ENCODE peak calls at places on chromosome 15, in five cellular contexts. Z is GM23338, T is Karpas-422, R is IMR-90, N is endothelial cell of umbilical vein. M is an unnamed sample. For H3K4me1, the result is how much of the 10 kb centered on the place peaks cover.

GRCh38 chr15:62912808-62913207 is 129.7 kb upstream of the TPM1 start:
- DNase-seq in Z (peak), T (no peak), R (no peak), N (no peak), M (no peak)

GRCh38 chr15:51229907-51230328 is 108.5 kb downstream of the CYP19A1 start:
- DNase-seq in Z (peak), T (peak), R (peak), N (peak), M (peak)

GRCh38 chr15:90648137-90649070 is 68.7 kb upstream of the BLM start:
- DNase-seq in Z (peak), T (peak), R (peak), N (peak), M (peak)

GRCh38 chr15:44295909-44296420 is 7.4 kb downstream of the GOLM2 start:
- DNase-seq in Z (no peak), T (peak), R (peak), N (no peak), M (no peak)

GRCh38 chr15:33007295-33007855 is 187.1 kb downstream of the FMN1 start:
- DNase-seq in Z (peak), T (no peak), R (peak), N (peak), M (peak)

GRCh38 chr15:41775651-41776050 is 1.4 kb downstream of the MAPKBP1 start:
- DNase-seq in Z (no peak), T (peak), R (no peak), N (no peak), M (no peak)

GRCh38 chr15:48032911-48033310 is 87.9 kb upstream of the SLC24A5 start:
- DNase-seq in Z (no peak), T (no peak), R (no peak), N (no peak), M (no peak)

GRCh38 chr15:66878761-66879160 is 176.7 kb downstream of the SMAD6 start:
- DNase-seq in Z (no peak), T (peak), R (no peak), N (no peak), M (no peak)

GRCh38 chr15:56732135-56732880 is 1.0 kb downstream of the ZNF280D start:
- DNase-seq in Z (peak), T (peak), R (peak), N (peak), M (no peak)

GRCh38 chr15:67149068-67149841 is 83.9 kb downstream of the SMAD3 start:
- DNase-seq in Z (peak), T (no peak), R (no peak), N (no peak), M (peak)

GRCh38 chr15:61173899-61174689 is 55.0 kb downstream of the RORA start:
- DNase-seq in Z (peak), T (no peak), R (no peak), N (peak), M (no peak)

GRCh38 chr15:39828374-39828931 is 45.8 kb upstream of the FSIP1 start:
- DNase-seq in Z (no peak), T (no peak), R (peak), N (peak), M (peak)

GRCh38 chr15:51046799-51047449 is 47.8 kb downstream of the TNFAIP8L3 start:
- DNase-seq in Z (no peak), T (no peak), R (peak), N (peak), M (no peak)

DNA sequence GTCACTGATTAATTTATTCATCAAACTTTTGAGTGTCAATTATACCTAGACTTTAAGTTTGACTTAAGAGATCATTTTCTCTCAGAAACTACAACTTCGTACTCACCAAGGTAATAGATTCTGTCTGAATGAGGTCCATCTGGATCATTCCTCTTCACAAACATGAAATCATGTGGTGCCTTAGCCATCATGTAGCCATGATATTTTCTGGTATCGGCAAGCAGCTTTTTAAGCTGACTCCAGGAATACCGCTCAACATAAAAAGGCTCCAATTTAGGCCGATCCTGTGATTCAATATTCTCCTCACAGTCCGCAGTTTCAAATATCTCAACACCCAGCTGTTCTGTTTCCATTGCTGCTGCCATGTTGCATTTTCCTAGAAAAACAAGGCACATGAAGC is 5.3 kb downstream of the DPP8 start:
- DNase-seq in Z (no peak), T (no peak), R (no peak), N (no peak), M (no peak)
- H3K4me2 ChIP-seq in Z (no peak), T (no peak), R (no peak), N (no peak), M (no peak)

GRCh38 chr15:88177451-88177850 is 79.1 kb downstream of the NTRK3 start:
- DNase-seq in Z (no peak), T (no peak), R (no peak), N (no peak), M (no peak)
- H3K4me1 ChIP-seq in Z (under half), T (under half), R (under half), N (under half), M (under half)

GRCh38 chr15:92047900-92048299 is 194.4 kb downstream of the SLCO3A1 start:
- DNase-seq in Z (no peak), T (no peak), R (no peak), N (no peak), M (no peak)

GRCh38 chr15:92050220-92050898 is 196.9 kb downstream of the SLCO3A1 start:
- DNase-seq in Z (no peak), T (no peak), R (no peak), N (no peak), M (no peak)

GRCh38 chr15:92051726-92052125 is 198.2 kb downstream of the SLCO3A1 start:
- DNase-seq in Z (no peak), T (no peak), R (no peak), N (no peak), M (no peak)

GRCh38 chr15:92048739-92049138 is 195.2 kb downstream of the SLCO3A1 start:
- DNase-seq in Z (no peak), T (no peak), R (no peak), N (no peak), M (no peak)

GRCh38 chr15:92049290-92050008 is 195.9 kb downstream of the SLCO3A1 start:
- DNase-seq in Z (peak), T (no peak), R (no peak), N (no peak), M (peak)
- H3K4me3 ChIP-seq in Z (no peak), T (no peak), R (no peak), N (no peak), M (no peak)

DNA sequence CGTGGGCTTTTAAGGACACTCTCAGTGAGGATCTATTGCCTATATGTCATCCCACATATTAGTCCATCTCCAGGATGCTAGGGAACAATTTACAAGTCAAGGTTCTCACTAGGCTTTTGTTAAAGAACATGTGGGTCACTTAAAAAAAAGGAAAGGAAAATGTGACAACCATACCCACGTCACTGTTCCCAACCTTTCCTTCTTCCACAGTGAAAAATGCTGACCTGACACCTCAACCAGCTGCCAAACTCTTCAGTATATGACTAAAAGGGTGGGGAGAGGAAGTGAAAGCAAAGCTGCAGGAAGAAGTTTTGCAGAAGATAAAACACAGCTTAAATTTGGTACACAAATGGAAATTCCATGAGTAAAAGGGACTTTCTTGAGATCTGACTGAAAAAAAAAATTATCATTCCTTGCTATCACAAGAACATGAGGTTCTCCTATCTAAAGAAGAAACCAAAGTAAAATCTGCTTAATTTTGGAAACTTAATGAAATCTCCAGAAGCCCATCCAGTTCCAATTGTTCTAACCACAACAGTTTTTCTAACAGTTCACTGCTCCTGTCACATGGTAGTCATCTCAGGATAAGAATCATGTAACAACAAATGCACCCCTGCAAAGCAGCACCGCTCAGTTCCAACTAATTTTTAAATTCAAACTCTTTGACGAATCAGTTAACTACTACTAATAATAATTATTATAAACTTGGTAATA is 117.0 kb upstream of the TSPAN3 start:
- DNase-seq in Z (no peak), T (peak), R (peak), N (peak), M (no peak)
- H3K4me2 ChIP-seq in Z (no peak), T (peak), R (peak), N (peak), M (no peak)

GRCh38 chr15:75669879-75670212 is 22.1 kb downstream of the SNX33 start:
- DNase-seq in Z (no peak), T (no peak), R (no peak), N (no peak), M (no peak)
- H3K4me1 ChIP-seq in Z (under half), T (half or more), R (under half), N (under half), M (under half)